ENCODE peak calls at places on chromosome 10, in five cellular contexts. F, G, S, T and R are unnamed samples. For H3K4me1, the result is how much of the 10 kb centered on the place peaks cover.

GRCh38 chr10:23417254-23417653 is 21.6 kb upstream of the OTUD1 start:
- DNase-seq in F (no peak), G (no peak), S (no peak), T (no peak), R (no peak)

GRCh38 chr10:133388973-133389818 is 4.8 kb upstream of the MTG1 start:
- DNase-seq in F (no peak), G (no peak), S (no peak), T (no peak), R (peak)

GRCh38 chr10:61975107-61975932 is 73.8 kb downstream of the ARID5B start:
- DNase-seq in F (no peak), G (peak), S (no peak), T (no peak), R (no peak)

GRCh38 chr10:129964611-129965417 is 740 bp upstream of the EBF3 start:
- DNase-seq in F (no peak), G (peak), S (no peak), T (no peak), R (peak)

GRCh38 chr10:96695366-96695765 is 24.9 kb downstream of the PIK3AP1 start:
- DNase-seq in F (no peak), G (no peak), S (no peak), T (no peak), R (no peak)

GRCh38 chr10:42942279-42942932 is 134.5 kb upstream of the RET start:
- DNase-seq in F (no peak), G (peak), S (no peak), T (no peak), R (peak)

GRCh38 chr10:63491558-63492316 is 26.0 kb upstream of the JMJD1C start:
- DNase-seq in F (peak), G (peak), S (no peak), T (no peak), R (no peak)

GRCh38 chr10:8396675-8397074 is 342.2 kb downstream of the GATA3 start:
- DNase-seq in F (no peak), G (no peak), S (no peak), T (no peak), R (no peak)

GRCh38 chr10:122208616-122209430 is 62.3 kb upstream of the BTBD16 start:
- DNase-seq in F (no peak), G (no peak), S (no peak), T (no peak), R (no peak)

GRCh38 chr10:42934351-42934811 is 142.5 kb upstream of the RET start:
- DNase-seq in F (no peak), G (peak), S (no peak), T (no peak), R (peak)

GRCh38 chr10:17682236-17682946 is 38.4 kb downstream of the STAM start:
- DNase-seq in F (no peak), G (no peak), S (no peak), T (no peak), R (no peak)

GRCh38 chr10:35259769-35260397 is 76.4 kb upstream of the CCNY start:
- DNase-seq in F (no peak), G (peak), S (no peak), T (no peak), R (no peak)

GRCh38 chr10:5583525-5584175 is 58.9 kb downstream of the CALML3 start:
- DNase-seq in F (peak), G (no peak), S (peak), T (peak), R (no peak)

GRCh38 chr10:28722065-28722803 is 44.9 kb downstream of the BAMBI start:
- DNase-seq in F (peak), G (peak), S (no peak), T (peak), R (no peak)

GRCh38 chr10:121024905-121025584 is 173.9 kb downstream of the WDR11 start:
- DNase-seq in F (no peak), G (no peak), S (no peak), T (no peak), R (no peak)

GRCh38 chr10:23525406-23525805 is 86.5 kb downstream of the OTUD1 start:
- DNase-seq in F (peak), G (no peak), S (peak), T (no peak), R (no peak)

GRCh38 chr10:14089556-14090297 is 241.0 kb downstream of the FRMD4A start:
- DNase-seq in F (no peak), G (no peak), S (no peak), T (no peak), R (no peak)

GRCh38 chr10:76583711-76584161 is 1053.9 kb downstream of the KCNMA1 start:
- DNase-seq in F (no peak), G (peak), S (no peak), T (no peak), R (no peak)

GRCh38 chr10:48572414-48572813 is 32.5 kb downstream of the ARHGAP22 start:
- DNase-seq in F (no peak), G (peak), S (no peak), T (no peak), R (no peak)

GRCh38 chr10:36172054-36172531 is 530.0 kb upstream of the FZD8 start:
- DNase-seq in F (no peak), G (peak), S (no peak), T (no peak), R (no peak)

GRCh38 chr10:16470747-16471146 is 33.9 kb downstream of the PTER start:
- DNase-seq in F (no peak), G (no peak), S (no peak), T (no peak), R (no peak)

GRCh38 chr10:77290528-77291155 is 347.0 kb downstream of the KCNMA1 start:
- DNase-seq in F (no peak), G (peak), S (no peak), T (no peak), R (no peak)

GRCh38 chr10:70762441-70763177 is 22.6 kb downstream of the TBATA start:
- DNase-seq in F (no peak), G (peak), S (no peak), T (no peak), R (peak)

GRCh38 chr10:78966182-78966787 is 102.5 kb upstream of the ZMIZ1 start:
- DNase-seq in F (no peak), G (no peak), S (no peak), T (no peak), R (no peak)

GRCh38 chr10:49347342-49347741 is 48.4 kb downstream of the C10orf71 start:
- DNase-seq in F (no peak), G (no peak), S (no peak), T (no peak), R (no peak)

GRCh38 chr10:3636356-3637181 is 148.4 kb downstream of the KLF6 start:
- DNase-seq in F (no peak), G (no peak), S (no peak), T (no peak), R (no peak)

GRCh38 chr10:87677595-87677994 is 17.9 kb downstream of the PAPSS2 start:
- DNase-seq in F (no peak), G (no peak), S (no peak), T (no peak), R (no peak)

GRCh38 chr10:88104213-88104612 is 240.8 kb downstream of the PTEN start:
- DNase-seq in F (no peak), G (no peak), S (no peak), T (no peak), R (no peak)

GRCh38 chr10:22252801-22253577 is 35.2 kb upstream of the EBLN1 start:
- DNase-seq in F (peak), G (peak), S (peak), T (peak), R (peak)

GRCh38 chr10:129725890-129726631 is 238.0 kb downstream of the EBF3 start:
- DNase-seq in F (no peak), G (peak), S (no peak), T (no peak), R (no peak)

GRCh38 chr10:73156054-73156453 is 11.8 kb downstream of the ECD start:
- DNase-seq in F (no peak), G (no peak), S (no peak), T (no peak), R (no peak)
- TF ChIP-seq CTCF in F (no peak), G (no peak), S (no peak), T (no peak), R (no peak)

GRCh38 chr10:320787-321186 is 185.5 kb downstream of the ZMYND11 start:
- DNase-seq in F (no peak), G (no peak), S (no peak), T (no peak), R (no peak)
- H3K4me1 ChIP-seq in F (under half), G (under half), S (under half), T (under half), R (under half)

DNA sequence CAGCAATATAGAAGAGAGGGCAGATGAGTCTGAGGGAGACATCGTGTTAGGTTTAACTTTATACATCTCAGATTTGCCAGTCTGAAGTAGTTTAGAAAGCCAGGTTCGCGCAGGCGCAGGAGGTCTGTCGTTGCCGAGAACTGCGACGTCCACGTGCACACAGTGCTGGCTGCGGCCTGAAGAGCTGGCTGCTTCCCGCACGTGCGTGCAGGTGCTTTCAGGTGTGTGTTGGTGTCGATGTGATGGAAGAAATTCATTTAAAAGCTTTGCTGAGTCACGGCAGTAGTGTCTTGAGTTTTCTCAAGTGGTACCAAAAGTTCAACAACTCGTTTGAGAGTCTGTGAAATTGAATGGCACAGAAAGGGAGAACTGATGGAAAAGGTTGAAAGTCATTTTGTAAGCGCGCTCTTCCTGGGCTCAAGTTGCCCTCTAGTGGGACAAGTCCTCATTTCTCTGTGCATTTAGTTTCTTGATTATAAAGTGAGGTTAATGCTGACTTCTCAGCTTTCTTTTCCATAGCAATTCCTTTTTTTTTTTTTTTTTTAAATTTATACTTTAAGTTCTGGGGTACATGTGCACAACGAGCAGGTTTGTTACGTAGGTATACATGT is 18.7 kb downstream of the WDR37 start:
- DNase-seq in F (no peak), G (no peak), S (no peak), T (no peak), R (no peak)
- TF ChIP-seq CTCF in F (no peak), G (peak), S (no peak), T (peak), R (no peak)

GRCh38 chr10:114482915-114483314 is 78.6 kb upstream of the AFAP1L2 start:
- DNase-seq in F (peak), G (no peak), S (no peak), T (no peak), R (no peak)
- H3K4me1 ChIP-seq in F (half or more), G (under half), S (under half), T (half or more), R (half or more)

DNA sequence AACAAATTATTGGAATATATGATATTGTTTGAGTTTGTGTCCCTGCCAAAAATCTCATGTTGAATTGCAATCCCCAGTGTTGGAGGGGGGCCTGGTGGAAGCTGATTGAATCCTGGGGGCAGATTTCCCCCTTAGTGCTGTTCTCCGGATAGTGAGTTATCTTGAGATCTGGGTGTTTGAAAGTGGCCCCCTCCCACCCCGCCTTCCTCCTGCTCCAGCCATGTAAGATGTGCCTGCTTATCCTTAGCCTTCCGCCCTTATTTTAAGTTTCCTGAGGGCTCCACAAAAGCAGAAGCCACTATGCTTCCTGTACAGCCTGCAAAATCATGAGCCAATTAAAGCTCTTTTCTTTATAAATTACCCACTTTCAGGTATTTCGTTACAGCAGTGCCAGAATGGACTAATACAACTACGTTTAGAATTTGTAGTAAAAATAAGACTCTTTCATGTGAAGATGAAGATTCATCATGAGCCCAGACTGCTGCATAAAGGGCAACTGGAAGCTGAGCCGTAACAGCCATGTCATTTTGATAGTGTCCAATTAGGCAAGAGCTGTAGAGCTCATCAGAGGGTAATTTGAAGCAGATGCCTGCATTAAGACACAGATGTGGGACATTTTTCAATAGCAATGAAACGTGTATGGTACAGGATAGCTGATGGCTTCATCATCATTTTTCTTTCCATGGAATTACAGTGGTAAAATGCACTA is 1007.2 kb downstream of the REEP3 start:
- DNase-seq in F (no peak), G (no peak), S (no peak), T (no peak), R (no peak)
- TF ChIP-seq CTCF in F (no peak), G (no peak), S (no peak), T (no peak), R (no peak)

GRCh38 chr10:116636385-116636784 is 15.6 kb downstream of the PNLIPRP2 start:
- DNase-seq in F (no peak), G (no peak), S (no peak), T (no peak), R (no peak)
- H3K4me1 ChIP-seq in F (under half), G (under half), S (under half), T (under half), R (under half)

GRCh38 chr10:93181929-93182327 is 108.2 kb downstream of the CYP26A1 start:
- DNase-seq in F (no peak), G (no peak), S (no peak), T (no peak), R (no peak)

GRCh38 chr10:93182790-93183189 is 109.1 kb downstream of the CYP26A1 start:
- DNase-seq in F (no peak), G (no peak), S (no peak), T (no peak), R (no peak)

GRCh38 chr10:93189959-93190358 is 116.3 kb downstream of the CYP26A1 start:
- DNase-seq in F (no peak), G (no peak), S (no peak), T (no peak), R (no peak)

GRCh38 chr10:93190377-93190776 is 116.7 kb downstream of the CYP26A1 start:
- DNase-seq in F (no peak), G (no peak), S (no peak), T (no peak), R (no peak)

DNA sequence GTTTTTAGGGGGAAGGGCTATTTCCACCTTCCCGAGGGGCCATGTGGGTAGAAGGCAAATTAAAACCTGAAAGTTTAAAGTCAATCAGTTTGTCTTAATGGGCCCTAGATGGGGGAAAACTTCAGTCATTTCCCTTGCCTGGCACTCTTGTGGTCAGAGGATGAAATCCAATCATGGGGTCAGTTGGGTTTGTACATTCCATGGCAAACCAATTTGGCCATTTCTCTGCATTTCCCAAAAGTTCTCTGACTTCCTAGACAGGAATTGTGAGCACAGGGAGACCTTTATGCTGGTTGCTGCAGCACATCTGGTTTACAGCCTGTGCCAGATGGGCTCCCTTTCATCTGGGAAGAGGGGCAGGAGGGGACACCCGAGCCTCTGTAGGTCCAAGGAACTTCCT is 112.9 kb downstream of the CYP26A1 start:
- DNase-seq in F (no peak), G (no peak), S (no peak), T (no peak), R (no peak)
- TF ChIP-seq CTCF in F (no peak), G (no peak), S (no peak), T (no peak), R (no peak)

GRCh38 chr10:31706464-31706863 is 222.2 kb downstream of the ARHGAP12 start:
- DNase-seq in F (no peak), G (no peak), S (no peak), T (no peak), R (no peak)
- H3K4me1 ChIP-seq in F (half or more), G (under half), S (under half), T (half or more), R (under half)

GRCh38 chr10:24952146-24952700 is at the start of gene PRTFDC1:
- DNase-seq in F (peak), G (peak), S (peak), T (peak), R (peak)

GRCh38 chr10:24950439-24950838 is 2.0 kb downstream of the PRTFDC1 start:
- DNase-seq in F (no peak), G (no peak), S (no peak), T (no peak), R (no peak)

GRCh38 chr10:24951201-24952145 is 933 bp downstream of the PRTFDC1 start:
- DNase-seq in F (no peak), G (peak), S (peak), T (no peak), R (no peak)

GRCh38 chr10:24953350-24954074 is 1.1 kb upstream of the PRTFDC1 start:
- DNase-seq in F (no peak), G (no peak), S (no peak), T (no peak), R (no peak)

DNA sequence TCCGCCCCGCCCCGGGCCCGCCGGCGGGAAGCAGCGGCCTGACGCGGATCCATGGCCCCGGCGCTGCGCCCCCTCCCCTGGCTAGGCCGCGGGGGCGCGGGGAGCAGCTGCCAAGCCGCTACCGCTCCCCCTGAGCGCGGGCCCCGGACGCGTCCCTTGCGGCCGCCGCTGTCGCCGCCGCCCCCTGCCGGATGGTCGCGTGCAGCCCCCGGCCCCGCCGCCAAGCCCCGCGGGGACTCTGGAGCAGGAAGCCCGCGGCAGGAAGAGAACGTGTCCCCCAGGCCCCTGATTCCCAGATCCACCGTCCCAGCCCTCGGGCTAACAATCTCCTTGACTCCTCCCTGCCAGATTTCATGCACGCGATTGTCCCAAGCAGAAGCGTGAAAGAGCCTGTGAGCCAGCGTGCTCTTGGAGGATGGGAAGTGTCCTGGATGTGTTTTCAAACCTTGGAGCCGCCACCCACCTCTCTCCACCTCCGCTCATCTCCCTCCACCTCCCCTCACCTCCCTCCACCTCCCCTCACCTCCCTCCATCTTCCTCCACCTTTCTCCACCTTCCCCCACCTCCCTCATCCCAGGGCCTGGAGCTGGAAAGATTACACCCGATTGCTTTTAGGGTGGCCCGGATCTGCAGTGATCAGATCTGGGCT is 419 bp upstream of the PRTFDC1 start:
- DNase-seq in F (peak), G (peak), S (peak), T (peak), R (no peak)
- TF ChIP-seq CTCF in F (no peak), G (no peak), S (peak), T (peak), R (no peak)